ENCODE peak calls at places on chromosomes 2 and 18, in nine cellular contexts. One of them, this sample, is unnamed.

GRCh38 chr2:166091439-166091838 is 36.4 kb downstream of the SCN1A start:
- DNase-seq in HCT116: no peak
- DNase-seq in B cell: no peak
- DNase-seq in nephron progenitor cell: no peak
- DNase-seq in sigmoid colon: no peak
- DNase-seq in GM13977: no peak
- DNase-seq in endothelial cell: no peak
- DNase-seq in choroid plexus epithelial cell: peak; percentile 62
- DNase-seq in Panc1: no peak
- DNase-seq in this sample: no peak

GRCh38 chr2:192123847-192124246 is 70.9 kb downstream of the TMEFF2 start:
- DNase-seq in GM13977: no peak
- DNase-seq in nephron progenitor cell: no peak
- DNase-seq in HCT116: no peak
- DNase-seq in Panc1: no peak
- DNase-seq in endothelial cell: no peak
- DNase-seq in sigmoid colon: no peak
- DNase-seq in choroid plexus epithelial cell: peak; percentile 34
- DNase-seq in B cell: no peak
- DNase-seq in this sample: no peak

GRCh38 chr18:52667388-52667787 is 327.4 kb downstream of the DCC start:
- DNase-seq in choroid plexus epithelial cell: no peak
- DNase-seq in Panc1: no peak
- DNase-seq in nephron progenitor cell: no peak
- DNase-seq in endothelial cell: no peak
- DNase-seq in B cell: no peak
- DNase-seq in GM13977: no peak
- DNase-seq in HCT116: no peak
- DNase-seq in sigmoid colon: no peak
- DNase-seq in this sample: no peak

GRCh38 chr2:113973856-113974255 is 84.0 kb downstream of the ACTR3 start:
- DNase-seq in GM13977: no peak
- DNase-seq in endothelial cell: no peak
- DNase-seq in nephron progenitor cell: no peak
- DNase-seq in Panc1: no peak
- DNase-seq in B cell: no peak
- DNase-seq in choroid plexus epithelial cell: no peak
- DNase-seq in HCT116: no peak
- DNase-seq in sigmoid colon: no peak
- DNase-seq in this sample: peak; percentile 2

GRCh38 chr2:73920577-73921545 is 5.8 kb upstream of the DGUOK start:
- DNase-seq in HCT116: peak; percentile 32
- DNase-seq in sigmoid colon: peak; percentile 89
- DNase-seq in nephron progenitor cell: peak; percentile 67
- DNase-seq in Panc1: no peak
- DNase-seq in B cell: no peak
- DNase-seq in choroid plexus epithelial cell: peak; percentile 26
- DNase-seq in GM13977: no peak
- DNase-seq in endothelial cell: peak; percentile 68
- DNase-seq in this sample: peak; percentile 53

GRCh38 chr2:206993964-206994363 is 54.6 kb downstream of the CPO start:
- DNase-seq in B cell: no peak
- DNase-seq in nephron progenitor cell: no peak
- DNase-seq in HCT116: no peak
- DNase-seq in GM13977: no peak
- DNase-seq in sigmoid colon: no peak
- DNase-seq in endothelial cell: no peak
- DNase-seq in choroid plexus epithelial cell: peak; percentile 60
- DNase-seq in Panc1: no peak
- DNase-seq in this sample: no peak

GRCh38 chr2:151156943-151157705 is 104.5 kb downstream of the RBM43 start:
- DNase-seq in choroid plexus epithelial cell: peak; percentile 20
- DNase-seq in nephron progenitor cell: no peak
- DNase-seq in Panc1: no peak
- DNase-seq in endothelial cell: no peak
- DNase-seq in GM13977: no peak
- DNase-seq in sigmoid colon: no peak
- DNase-seq in HCT116: no peak
- DNase-seq in B cell: no peak
- DNase-seq in this sample: no peak

GRCh38 chr2:100104718-100105677 is 37.4 kb downstream of the AFF3 start:
- DNase-seq in choroid plexus epithelial cell: no peak
- DNase-seq in nephron progenitor cell: peak; percentile 75
- DNase-seq in Panc1: no peak
- DNase-seq in B cell: peak; percentile 89
- DNase-seq in sigmoid colon: no peak
- DNase-seq in GM13977: peak; percentile 53
- DNase-seq in HCT116: no peak
- DNase-seq in endothelial cell: peak; percentile 37
- DNase-seq in this sample: peak; percentile 62

GRCh38 chr2:234869969-234870368 is 81.8 kb upstream of the SH3BP4 start:
- DNase-seq in choroid plexus epithelial cell: no peak
- DNase-seq in nephron progenitor cell: no peak
- DNase-seq in GM13977: no peak
- DNase-seq in HCT116: no peak
- DNase-seq in B cell: no peak
- DNase-seq in sigmoid colon: no peak
- DNase-seq in Panc1: no peak
- DNase-seq in endothelial cell: no peak
- DNase-seq in this sample: no peak

GRCh38 chr2:234867882-234868285 is 83.9 kb upstream of the SH3BP4 start:
- DNase-seq in HCT116: no peak
- DNase-seq in sigmoid colon: no peak
- DNase-seq in Panc1: no peak
- DNase-seq in nephron progenitor cell: no peak
- DNase-seq in choroid plexus epithelial cell: no peak
- DNase-seq in GM13977: no peak
- DNase-seq in B cell: no peak
- DNase-seq in endothelial cell: no peak
- DNase-seq in this sample: no peak

GRCh38 chr2:234865586-234865985 is 86.2 kb upstream of the SH3BP4 start:
- DNase-seq in HCT116: no peak
- DNase-seq in nephron progenitor cell: no peak
- DNase-seq in sigmoid colon: no peak
- DNase-seq in GM13977: no peak
- DNase-seq in choroid plexus epithelial cell: no peak
- DNase-seq in Panc1: no peak
- DNase-seq in B cell: no peak
- DNase-seq in endothelial cell: no peak
- DNase-seq in this sample: no peak

GRCh38 chr2:234873103-234873827 is 78.6 kb upstream of the SH3BP4 start:
- DNase-seq in endothelial cell: no peak
- DNase-seq in sigmoid colon: no peak
- DNase-seq in nephron progenitor cell: no peak
- DNase-seq in Panc1: no peak
- DNase-seq in B cell: no peak
- DNase-seq in choroid plexus epithelial cell: no peak
- DNase-seq in GM13977: no peak
- DNase-seq in HCT116: no peak
- DNase-seq in this sample: no peak

DNA sequence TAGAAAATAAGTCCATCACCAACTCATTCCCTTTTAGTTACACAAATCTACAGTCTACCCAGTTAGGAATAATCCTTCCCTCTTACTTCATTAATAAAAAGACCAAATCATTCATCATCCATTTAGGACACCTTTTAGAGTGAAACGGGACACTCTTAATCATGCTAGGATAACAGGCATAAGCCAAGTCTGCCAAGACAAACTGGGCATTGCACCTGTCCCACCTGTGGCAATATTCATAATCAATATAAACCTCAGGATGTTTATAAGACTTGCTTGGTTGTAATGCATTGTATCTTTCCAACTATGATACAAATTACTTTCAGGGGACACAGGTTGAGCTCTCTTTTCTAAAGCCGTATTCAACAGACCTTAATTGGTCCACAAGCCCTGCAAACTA is 82.7 kb upstream of the SH3BP4 start:
- DNase-seq in nephron progenitor cell: no peak
- DNase-seq in sigmoid colon: no peak
- DNase-seq in endothelial cell: no peak
- DNase-seq in HCT116: no peak
- DNase-seq in B cell: no peak
- DNase-seq in choroid plexus epithelial cell: no peak
- DNase-seq in GM13977: no peak
- DNase-seq in Panc1: no peak
- DNase-seq in this sample: no peak
- TF ChIP-seq CTCF in nephron progenitor cell: no peak
- TF ChIP-seq CTCF in sigmoid colon: no peak
- TF ChIP-seq CTCF in endothelial cell: no peak
- TF ChIP-seq CTCF in HCT116: no peak
- TF ChIP-seq CTCF in B cell: no peak
- TF ChIP-seq CTCF in choroid plexus epithelial cell: no peak
- TF ChIP-seq CTCF in GM13977: no peak
- TF ChIP-seq CTCF in Panc1: no peak
- TF ChIP-seq CTCF in this sample: no peak

DNA sequence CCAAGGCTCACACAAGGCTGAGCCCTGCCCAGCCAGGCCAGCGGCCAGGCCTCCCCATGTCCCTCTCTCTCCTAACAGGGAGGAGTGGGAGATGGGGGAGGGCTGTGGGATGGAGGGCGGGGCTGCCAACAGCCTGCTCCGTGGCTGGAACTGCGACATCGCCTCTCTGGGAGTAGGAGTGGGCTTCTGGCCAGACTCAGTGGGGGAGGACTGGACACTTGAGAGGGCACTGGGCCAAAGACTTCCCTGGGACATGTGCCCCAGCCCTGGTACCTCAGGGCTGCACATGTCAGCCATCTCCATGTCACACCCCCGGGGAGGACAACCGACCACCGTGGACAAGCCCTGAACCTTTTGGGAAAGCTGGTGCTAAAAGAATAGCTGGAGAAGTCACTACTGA is 127.1 kb downstream of the MSH2 start:
- DNase-seq in endothelial cell: no peak
- DNase-seq in nephron progenitor cell: no peak
- DNase-seq in choroid plexus epithelial cell: no peak
- DNase-seq in HCT116: no peak
- DNase-seq in GM13977: no peak
- DNase-seq in Panc1: no peak
- DNase-seq in sigmoid colon: no peak
- DNase-seq in B cell: no peak
- DNase-seq in this sample: no peak
- TF ChIP-seq CTCF in endothelial cell: no peak
- TF ChIP-seq CTCF in nephron progenitor cell: no peak
- TF ChIP-seq CTCF in choroid plexus epithelial cell: no peak
- TF ChIP-seq CTCF in HCT116: no peak
- TF ChIP-seq CTCF in GM13977: no peak
- TF ChIP-seq CTCF in Panc1: no peak
- TF ChIP-seq CTCF in sigmoid colon: no peak
- TF ChIP-seq CTCF in B cell: no peak
- TF ChIP-seq CTCF in this sample: no peak

GRCh38 chr2:11936761-11937160 is 190.3 kb downstream of the LPIN1 start:
- DNase-seq in Panc1: no peak
- DNase-seq in GM13977: no peak
- DNase-seq in nephron progenitor cell: no peak
- DNase-seq in B cell: no peak
- DNase-seq in choroid plexus epithelial cell: no peak
- DNase-seq in HCT116: no peak
- DNase-seq in sigmoid colon: no peak
- DNase-seq in endothelial cell: no peak
- DNase-seq in this sample: no peak

GRCh38 chr2:11939523-11939922 is 193.1 kb downstream of the LPIN1 start:
- DNase-seq in nephron progenitor cell: no peak
- DNase-seq in sigmoid colon: no peak
- DNase-seq in GM13977: no peak
- DNase-seq in B cell: no peak
- DNase-seq in endothelial cell: no peak
- DNase-seq in HCT116: no peak
- DNase-seq in Panc1: no peak
- DNase-seq in choroid plexus epithelial cell: no peak
- DNase-seq in this sample: no peak

GRCh38 chr2:11940121-11940743 is 193.8 kb downstream of the LPIN1 start:
- DNase-seq in choroid plexus epithelial cell: no peak
- DNase-seq in nephron progenitor cell: no peak
- DNase-seq in sigmoid colon: no peak
- DNase-seq in B cell: no peak
- DNase-seq in Panc1: no peak
- DNase-seq in GM13977: no peak
- DNase-seq in HCT116: no peak
- DNase-seq in endothelial cell: no peak
- DNase-seq in this sample: no peak

GRCh38 chr2:11940799-11941198 is 194.4 kb downstream of the LPIN1 start:
- DNase-seq in GM13977: no peak
- DNase-seq in endothelial cell: no peak
- DNase-seq in choroid plexus epithelial cell: no peak
- DNase-seq in B cell: no peak
- DNase-seq in sigmoid colon: no peak
- DNase-seq in HCT116: no peak
- DNase-seq in nephron progenitor cell: no peak
- DNase-seq in Panc1: no peak
- DNase-seq in this sample: no peak

DNA sequence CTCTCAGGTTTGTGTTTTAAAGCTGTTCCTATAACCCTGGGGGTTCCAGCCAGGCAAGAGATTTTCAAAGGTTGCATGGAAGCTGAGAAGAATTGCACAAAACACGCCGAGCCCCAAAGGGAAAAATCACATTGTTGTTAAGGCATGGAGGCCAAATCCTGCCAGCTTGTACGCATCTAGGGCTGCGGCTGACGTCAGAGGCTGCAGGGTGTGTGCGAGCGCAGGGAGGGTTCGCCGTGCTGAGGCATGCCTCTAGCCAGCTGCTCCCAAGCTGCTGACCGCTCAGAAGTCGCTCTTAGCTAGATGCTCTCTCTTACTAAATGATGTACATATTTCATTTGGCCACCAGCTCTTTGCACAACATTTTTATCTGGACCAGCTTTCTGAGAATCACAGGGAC is 191.8 kb downstream of the LPIN1 start:
- DNase-seq in Panc1: no peak
- DNase-seq in HCT116: no peak
- DNase-seq in GM13977: no peak
- DNase-seq in sigmoid colon: peak; percentile 90
- DNase-seq in endothelial cell: no peak
- DNase-seq in choroid plexus epithelial cell: no peak
- DNase-seq in B cell: no peak
- DNase-seq in nephron progenitor cell: no peak
- DNase-seq in this sample: no peak
- TF ChIP-seq CTCF in Panc1: no peak
- TF ChIP-seq CTCF in HCT116: no peak
- TF ChIP-seq CTCF in GM13977: no peak
- TF ChIP-seq CTCF in sigmoid colon: no peak
- TF ChIP-seq CTCF in endothelial cell: no peak
- TF ChIP-seq CTCF in choroid plexus epithelial cell: no peak
- TF ChIP-seq CTCF in B cell: no peak
- TF ChIP-seq CTCF in nephron progenitor cell: no peak
- TF ChIP-seq CTCF in this sample: no peak

DNA sequence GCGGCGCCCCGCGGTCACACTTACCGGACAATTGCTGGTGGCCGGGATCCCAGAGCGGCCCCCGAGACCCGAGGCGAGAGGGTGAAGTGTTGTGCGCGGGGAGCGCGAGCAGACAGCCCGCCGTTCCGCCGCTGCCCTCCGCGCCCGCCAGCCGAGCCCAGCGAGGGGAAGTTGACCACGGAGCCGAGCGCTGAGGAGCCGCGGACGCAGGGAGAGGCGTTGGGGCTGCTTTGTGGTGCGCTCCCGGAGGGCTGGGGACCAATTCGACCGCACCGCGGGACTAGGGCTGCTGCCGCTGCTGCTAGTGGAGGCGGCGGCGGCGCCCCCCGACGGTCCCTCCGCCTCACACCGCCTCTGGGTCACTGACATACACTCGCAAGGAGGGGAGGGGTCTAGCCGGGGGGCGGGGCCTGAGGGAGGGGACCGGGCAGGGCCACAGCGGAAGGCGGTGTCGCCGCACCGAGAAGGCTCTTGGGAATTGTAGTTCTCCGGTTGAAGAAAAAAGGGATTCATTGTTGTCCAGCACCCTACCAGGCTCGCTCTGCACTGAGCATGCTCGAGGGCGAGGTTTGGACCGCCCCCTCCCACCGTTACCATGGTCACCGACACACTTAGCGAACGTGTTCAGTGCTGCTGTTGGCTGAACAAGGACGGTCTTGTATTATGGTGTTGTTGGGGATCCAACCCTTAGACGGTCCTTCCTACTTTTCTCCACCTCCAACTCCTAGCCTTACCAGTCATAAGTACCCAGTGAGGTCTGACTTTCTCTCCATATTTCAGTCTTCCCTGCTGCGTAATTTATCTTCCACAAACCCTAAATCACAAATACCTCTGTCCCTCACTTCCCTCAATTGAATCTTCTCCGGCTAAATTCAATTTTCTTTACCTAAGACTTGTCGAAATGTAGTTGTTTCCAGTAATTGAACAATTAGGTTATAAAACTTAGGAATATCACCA is at the start of gene PELI1:
- DNase-seq in sigmoid colon: peak; percentile 98
- DNase-seq in GM13977: peak; percentile 92
- DNase-seq in nephron progenitor cell: peak; percentile 94
- DNase-seq in Panc1: peak; percentile 79
- DNase-seq in B cell: peak; percentile 89
- DNase-seq in choroid plexus epithelial cell: peak; percentile 99
- DNase-seq in endothelial cell: peak; percentile 94
- DNase-seq in HCT116: peak; percentile 97
- DNase-seq in this sample: peak; percentile 95
- TF ChIP-seq CTCF in sigmoid colon: no peak
- TF ChIP-seq CTCF in GM13977: peak; percentile 54
- TF ChIP-seq CTCF in nephron progenitor cell: no peak
- TF ChIP-seq CTCF in Panc1: peak; percentile 65
- TF ChIP-seq CTCF in B cell: peak; percentile 10
- TF ChIP-seq CTCF in choroid plexus epithelial cell: peak; percentile 14
- TF ChIP-seq CTCF in endothelial cell: no peak
- TF ChIP-seq CTCF in HCT116: no peak
- TF ChIP-seq CTCF in this sample: peak; percentile 58